ENCODE peak calls at places on chromosomes 3 and 15, in nine cellular contexts. S is caudate nucleus; E is HEK293T; X is posterior vena cava; T is naive thymus-derived CD8-positive, alpha-beta T cell; W is non-pigmented ciliary epithelial cell; C is T-cell; D is retina; G is occipital lobe. V is an unnamed sample.

GRCh38 chr3:23992051-23992628 is 47.1 kb downstream of the NR1D2 start:
- DNase-seq in S (no peak), E (no peak), X (no peak), T (no peak), W (no peak), C (no peak), D (no peak), G (peak), V (no peak)

GRCh38 chr3:124413989-124414598 is 316.2 kb upstream of the UMPS start:
- DNase-seq in S (no peak), E (no peak), X (no peak), T (no peak), W (no peak), C (no peak), D (no peak), G (no peak), V (no peak)

GRCh38 chr15:77507151-77507847 is 86.6 kb downstream of the HMG20A start:
- DNase-seq in S (no peak), E (no peak), X (peak), T (no peak), W (no peak), C (no peak), D (no peak), G (no peak), V (no peak)

GRCh38 chr15:101068961-101069734 is 150.0 kb downstream of the LRRK1 start:
- DNase-seq in S (no peak), E (peak), X (peak), T (no peak), W (no peak), C (no peak), D (peak), G (no peak), V (peak)

GRCh38 chr3:139909836-139910235 is 25.1 kb upstream of the CLSTN2 start:
- DNase-seq in S (no peak), E (no peak), X (no peak), T (no peak), W (no peak), C (no peak), D (no peak), G (no peak), V (no peak)

GRCh38 chr3:122957707-122958210 is 69.8 kb downstream of the SEMA5B start:
- DNase-seq in S (no peak), E (no peak), X (no peak), T (no peak), W (no peak), C (no peak), D (no peak), G (no peak), V (no peak)

GRCh38 chr15:39511000-39511914 is 69.6 kb upstream of the THBS1 start:
- DNase-seq in S (no peak), E (peak), X (peak), T (no peak), W (peak), C (no peak), D (no peak), G (no peak), V (no peak)

GRCh38 chr3:127043041-127043641 is 60.2 kb downstream of the PLXNA1 start:
- DNase-seq in S (no peak), E (no peak), X (peak), T (peak), W (no peak), C (no peak), D (no peak), G (no peak), V (peak)

GRCh38 chr3:39255503-39256325 is 24.1 kb downstream of the CX3CR1 start:
- DNase-seq in S (no peak), E (no peak), X (no peak), T (peak), W (no peak), C (no peak), D (no peak), G (no peak), V (no peak)

GRCh38 chr3:125125822-125126245 is 70.0 kb upstream of the HEG1 start:
- DNase-seq in S (no peak), E (no peak), X (no peak), T (no peak), W (peak), C (no peak), D (no peak), G (no peak), V (no peak)

GRCh38 chr15:51382787-51383186 is 41.3 kb downstream of the GLDN start:
- DNase-seq in S (no peak), E (peak), X (no peak), T (no peak), W (no peak), C (no peak), D (peak), G (no peak), V (no peak)

GRCh38 chr15:53072077-53072476 is 281.9 kb upstream of the ONECUT1 start:
- DNase-seq in S (no peak), E (peak), X (no peak), T (no peak), W (peak), C (no peak), D (peak), G (peak), V (no peak)

GRCh38 chr3:10008588-10009344 is 17.5 kb upstream of the FANCD2 start:
- DNase-seq in S (peak), E (peak), X (peak), T (peak), W (no peak), C (peak), D (peak), G (peak), V (no peak)

GRCh38 chr3:58358808-58359207 is 26.1 kb downstream of the PXK start:
- DNase-seq in S (no peak), E (no peak), X (no peak), T (no peak), W (no peak), C (no peak), D (no peak), G (no peak), V (no peak)

GRCh38 chr3:188697127-188697526 is 474.6 kb upstream of the TPRG1 start:
- DNase-seq in S (no peak), E (no peak), X (no peak), T (no peak), W (no peak), C (no peak), D (no peak), G (no peak), V (no peak)

GRCh38 chr3:15151166-15151565 is 52.2 kb upstream of the RBSN start:
- DNase-seq in S (no peak), E (no peak), X (no peak), T (no peak), W (no peak), C (no peak), D (no peak), G (no peak), V (no peak)

GRCh38 chr15:36109943-36110658 is 469.3 kb upstream of the CDIN1 start:
- DNase-seq in S (no peak), E (no peak), X (no peak), T (no peak), W (peak), C (no peak), D (no peak), G (no peak), V (no peak)

V was measured in chondrocyte.